ENCODE peak calls at places on chromosomes 2 and 18, in five cellular contexts. O is fibroblast of lung, L is SK-N-SH, V is GM23248, F is neuronal stem cell. X is an unnamed sample.

GRCh38 chr2:109313343-109313742 is 184.3 kb downstream of the SH3RF3 start:
- DNase-seq in O (no peak), L (no peak), V (no peak), F (no peak), X (no peak)

GRCh38 chr2:178478102-178478441 is 328 bp downstream of the FKBP7 start:
- DNase-seq in O (peak; percentile 38), L (no peak), V (peak; percentile 68), F (no peak), X (peak; percentile 59)

GRCh38 chr18:8800041-8800441 is 94.7 kb downstream of the MTCL1 start:
- DNase-seq in O (peak; percentile 82), L (no peak), V (peak; percentile 91), F (no peak), X (no peak)

GRCh38 chr18:11149441-11150270 is at the start of gene PIEZO2:
- DNase-seq in O (peak; percentile 66), L (peak; percentile 28), V (peak; percentile 57), F (peak; percentile 83), X (peak; percentile 93)

GRCh38 chr2:240604291-240604938 is 17.9 kb downstream of the CAPN10 start:
- DNase-seq in O (peak; percentile 65), L (peak; percentile 99), V (peak; percentile 52), F (no peak), X (no peak)

GRCh38 chr18:40235881-40236280 is 1719.2 kb upstream of the PIK3C3 start:
- DNase-seq in O (no peak), L (no peak), V (no peak), F (peak; percentile 1), X (no peak)

GRCh38 chr18:73674466-73674865 is 473.2 kb downstream of the FBXO15 start:
- DNase-seq in O (peak; percentile 73), L (no peak), V (no peak), F (no peak), X (no peak)

GRCh38 chr2:109126501-109126860 is 2.5 kb upstream of the SH3RF3 start:
- DNase-seq in O (peak; percentile 89), L (no peak), V (peak; percentile 93), F (no peak), X (peak; percentile 75)

GRCh38 chr18:48821251-48821590 is 129.5 kb downstream of the SMAD7 start:
- DNase-seq in O (no peak), L (no peak), V (no peak), F (no peak), X (no peak)

GRCh38 chr2:234147335-234147861 is 96.9 kb downstream of the SPP2 start:
- DNase-seq in O (no peak), L (no peak), V (no peak), F (no peak), X (no peak)

GRCh38 chr2:179440642-179441251 is 176.1 kb upstream of the SESTD1 start:
- DNase-seq in O (peak; percentile 53), L (peak; percentile 25), V (peak; percentile 46), F (no peak), X (peak; percentile 85)

GRCh38 chr2:64283641-64284371 is 139.6 kb upstream of the PELI1 start:
- DNase-seq in O (no peak), L (no peak), V (peak; percentile 59), F (no peak), X (no peak)

GRCh38 chr2:66405473-66405872 is 29.5 kb upstream of the MEIS1 start:
- DNase-seq in O (no peak), L (no peak), V (no peak), F (no peak), X (no peak)

GRCh38 chr2:23380562-23381065 is 4.4 kb upstream of the KLHL29 start:
- DNase-seq in O (peak; percentile 38), L (no peak), V (no peak), F (no peak), X (no peak)

GRCh38 chr18:39057423-39058057 is 1491.9 kb upstream of the CELF4 start:
- DNase-seq in O (peak; percentile 63), L (no peak), V (peak; percentile 7), F (no peak), X (no peak)

GRCh38 chr2:168692132-168692762 is 110.2 kb upstream of the NOSTRIN start:
- DNase-seq in O (no peak), L (no peak), V (no peak), F (no peak), X (no peak)
- H3K36me3 ChIP-seq in O (no peaks in the 10 kb centered on the region), L (no peaks in the 10 kb centered on the region), V (no peaks in the 10 kb centered on the region), F (peaks cover 2% of the 10 kb centered on the region), X (peaks cover 10% of the 10 kb centered on the region)

DNA sequence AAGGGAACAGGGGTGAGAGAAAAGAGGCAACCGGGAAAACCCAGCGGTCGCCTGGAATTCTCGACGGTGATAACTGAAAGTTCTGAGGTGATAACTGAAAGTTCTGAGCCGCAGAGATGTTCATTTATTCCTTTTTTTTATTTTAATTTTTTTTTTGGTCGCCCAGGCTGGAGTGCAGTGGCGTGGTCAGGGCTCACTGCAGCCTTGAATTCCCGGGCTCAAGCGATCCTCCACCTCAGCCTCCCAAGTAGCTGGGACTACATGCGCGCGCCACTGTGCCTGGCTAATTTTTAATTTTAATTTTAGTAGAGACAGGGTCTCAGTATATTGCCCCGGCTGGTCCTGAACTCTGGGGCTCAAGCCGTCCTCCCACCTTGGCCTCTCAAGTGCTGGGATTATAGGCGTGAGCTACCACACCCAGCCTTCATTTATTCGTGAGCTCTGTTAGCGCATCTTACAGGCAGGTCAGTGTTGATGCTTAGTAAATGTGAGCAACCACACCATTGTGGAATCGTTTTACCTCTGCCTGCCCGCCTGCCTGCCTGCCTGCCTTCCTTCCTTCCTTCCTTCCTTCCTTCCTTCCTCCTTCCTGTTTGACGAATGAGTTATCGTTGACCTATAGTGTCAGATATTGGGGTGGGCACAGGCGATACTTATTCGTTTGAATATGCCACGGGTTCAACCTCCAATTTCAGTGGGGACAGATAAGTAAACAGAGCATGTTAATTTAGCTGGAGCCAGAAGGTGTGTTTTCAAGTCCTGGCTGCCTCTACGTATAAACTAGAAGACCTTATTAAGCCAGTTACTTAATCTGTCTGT is 555 bp upstream of the E2F6 start:
- DNase-seq in O (no peak), L (no peak), V (no peak), F (no peak), X (no peak)
- H3K9ac ChIP-seq in O (no peak overlapping the region), L (peak overlapping the region; percentile 73), V (peak overlapping the region; percentile 81), F (no peak overlapping the region), X (peak overlapping the region; percentile 87)

DNA sequence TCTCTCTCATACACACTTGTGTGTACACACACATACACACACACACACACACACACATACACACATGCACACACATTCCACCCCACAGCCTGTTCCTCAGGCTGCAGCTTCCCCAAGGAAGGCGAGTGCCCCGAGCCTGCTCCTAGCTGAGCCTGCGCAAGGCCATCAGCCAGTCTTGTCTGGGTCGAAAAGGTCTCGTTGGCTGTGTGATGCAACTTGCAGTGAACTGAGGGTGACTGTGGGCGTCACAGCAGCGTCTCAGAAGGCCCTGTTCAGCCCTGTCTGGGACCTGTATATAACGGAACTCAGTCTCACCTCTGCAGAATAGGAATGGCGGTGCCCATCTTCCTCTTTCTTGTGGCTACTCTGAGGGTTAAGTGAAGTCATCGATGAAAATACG is 163.7 kb downstream of the GLI2 start:
- DNase-seq in O (no peak), L (no peak), V (no peak), F (no peak), X (no peak)
- H3K36me3 ChIP-seq in O (no peaks in the 10 kb centered on the region), L (no peaks in the 10 kb centered on the region), V (no peaks in the 10 kb centered on the region), F (no peaks in the 10 kb centered on the region), X (no peaks in the 10 kb centered on the region)

DNA sequence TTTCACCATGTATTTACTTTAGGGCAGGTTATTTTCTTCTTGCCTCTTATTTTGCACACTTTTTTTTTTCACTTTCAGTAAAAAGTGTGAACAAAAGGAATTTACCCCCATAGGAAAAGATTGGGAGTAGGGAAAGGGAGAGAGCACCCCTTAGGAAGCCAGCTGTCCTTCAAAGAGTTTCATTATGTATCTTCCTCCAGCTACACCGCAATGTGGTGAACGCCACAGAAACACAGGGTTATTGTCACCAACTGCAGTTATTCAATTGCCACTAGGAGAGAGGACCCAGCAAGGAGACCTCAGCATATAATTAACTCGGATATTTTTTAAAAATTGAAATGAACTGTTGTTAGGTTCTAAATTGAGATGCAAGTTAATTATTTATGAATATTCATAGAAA is 286.2 kb upstream of the VRK2 start:
- DNase-seq in O (no peak), L (no peak), V (no peak), F (no peak), X (no peak)
- H3K9ac ChIP-seq in O (no peak overlapping the region), L (no peak overlapping the region), V (peak overlapping the region; percentile 72), F (no peak overlapping the region), X (peak overlapping the region; percentile 80)

DNA sequence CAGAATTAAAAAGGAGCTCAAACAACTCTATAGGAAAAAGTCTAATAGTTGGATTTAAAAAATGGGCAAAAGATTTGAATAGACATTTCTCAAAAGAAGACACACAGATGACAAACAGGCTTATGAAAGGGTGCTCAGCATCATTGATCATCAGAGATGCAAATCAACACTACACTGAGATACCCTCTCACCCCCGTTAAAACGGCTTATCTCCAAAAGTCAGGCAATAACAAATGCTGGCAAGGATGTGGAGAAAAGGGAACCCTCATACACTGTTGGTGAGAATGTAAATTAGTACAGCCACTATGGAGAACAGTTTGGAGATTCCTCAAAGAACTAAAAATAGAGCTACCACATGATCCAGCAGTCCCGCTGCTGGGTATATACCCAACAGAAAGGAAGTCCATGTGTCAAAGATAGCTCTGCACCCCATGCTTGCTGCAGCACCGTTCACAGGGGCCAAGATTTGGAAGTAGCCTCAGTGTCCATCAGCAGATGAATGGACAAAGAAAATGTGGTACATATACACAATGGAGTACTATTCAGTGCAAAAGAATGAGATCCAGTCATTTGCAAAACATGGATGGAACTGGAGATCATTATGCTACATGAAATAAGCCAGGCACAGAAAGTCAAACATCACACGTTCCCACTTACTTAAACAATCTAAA is 46.7 kb upstream of the B3GNT7 start:
- DNase-seq in O (no peak), L (no peak), V (no peak), F (no peak), X (no peak)
- H3K36me3 ChIP-seq in O (peaks cover 2% of the 10 kb centered on the region), L (no peaks in the 10 kb centered on the region), V (no peaks in the 10 kb centered on the region), F (no peaks in the 10 kb centered on the region), X (peaks cover 7% of the 10 kb centered on the region)

GRCh38 chr2:196324212-196324611 is 152.8 kb upstream of the STK17B start:
- DNase-seq in O (no peak), L (no peak), V (peak; percentile 83), F (no peak), X (peak; percentile 46)
- H3K9ac ChIP-seq in O (no peak overlapping the region), L (peak overlapping the region; percentile 25), V (peak overlapping the region; percentile 7), F (no peak overlapping the region), X (peak overlapping the region; percentile 72)

GRCh38 chr2:182914852-182915251 is 48.4 kb upstream of the FRZB start:
- DNase-seq in O (no peak), L (no peak), V (no peak), F (no peak), X (no peak)
- H3K36me3 ChIP-seq in O (peaks cover 1% of the 10 kb centered on the region), L (peaks cover 48% of the 10 kb centered on the region), V (peaks cover 45% of the 10 kb centered on the region), F (peaks cover 12% of the 10 kb centered on the region), X (peaks cover 62% of the 10 kb centered on the region)

DNA sequence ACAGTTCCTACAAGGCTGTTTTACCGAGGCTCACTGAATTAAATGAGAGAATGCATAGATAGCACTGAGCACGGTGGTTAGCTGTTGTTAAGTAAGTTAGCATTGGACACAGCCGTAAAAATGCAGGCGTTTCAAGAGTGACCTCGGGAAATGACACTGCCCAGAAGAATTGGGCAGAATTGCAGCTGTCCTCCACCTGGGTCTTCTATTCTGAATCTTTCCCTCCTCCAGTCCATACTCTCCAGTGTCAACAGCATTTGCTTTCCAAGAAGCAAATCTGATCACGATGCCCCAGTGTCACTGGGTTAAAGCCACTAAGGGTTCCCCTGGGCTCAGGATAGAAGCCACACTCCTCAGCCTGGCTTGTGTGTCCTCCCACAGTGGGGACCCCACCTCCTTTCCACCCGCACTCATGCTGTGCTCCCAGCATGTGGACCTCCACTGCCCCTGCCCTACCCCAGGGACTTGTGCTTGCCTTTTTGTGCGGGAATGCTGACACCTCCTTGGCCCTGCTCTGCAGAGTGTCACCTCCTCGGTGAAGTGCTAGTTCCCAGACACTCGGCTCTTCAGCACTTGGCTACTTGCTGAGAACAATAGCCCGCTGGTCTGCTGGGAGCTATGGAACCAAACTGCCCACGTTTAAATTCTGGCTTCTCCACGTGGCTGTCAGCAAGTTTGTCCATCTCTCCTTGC is 135.0 kb downstream of the ANTXR1 start:
- DNase-seq in O (no peak), L (no peak), V (no peak), F (no peak), X (no peak)
- H3K9ac ChIP-seq in O (no peak overlapping the region), L (no peak overlapping the region), V (no peak overlapping the region), F (no peak overlapping the region), X (no peak overlapping the region)